ENCODE peak calls at places on chromosomes 12 and 14, in ten cellular contexts. One of them, this sample, is unnamed.

GRCh38 chr14:62101650-62102355 is 339.6 kb downstream of the SNAPC1 start:
- DNase-seq in A549: no peak
- DNase-seq in tibial nerve: no peak
- DNase-seq in ovary: no peak
- DNase-seq in stomach: no peak
- DNase-seq in suprapubic skin: no peak
- DNase-seq in H1: no peak
- DNase-seq in SK-N-SH: no peak
- DNase-seq in sigmoid colon: no peak
- DNase-seq in K562: no peak
- DNase-seq in this sample: no peak

GRCh38 chr14:68760771-68761170 is 32.1 kb downstream of the ZFP36L1 start:
- DNase-seq in suprapubic skin: peak
- DNase-seq in H1: no peak
- DNase-seq in stomach: no peak
- DNase-seq in sigmoid colon: no peak
- DNase-seq in ovary: no peak
- DNase-seq in tibial nerve: no peak
- DNase-seq in SK-N-SH: no peak
- DNase-seq in A549: no peak
- DNase-seq in K562: no peak
- DNase-seq in this sample: no peak

GRCh38 chr12:123523518-123523917 is 10.0 kb downstream of the RILPL1 start:
- DNase-seq in suprapubic skin: no peak
- DNase-seq in K562: peak
- DNase-seq in tibial nerve: no peak
- DNase-seq in A549: no peak
- DNase-seq in SK-N-SH: no peak
- DNase-seq in ovary: no peak
- DNase-seq in H1: no peak
- DNase-seq in stomach: no peak
- DNase-seq in sigmoid colon: no peak
- DNase-seq in this sample: no peak

GRCh38 chr12:40013847-40014246 is 92.0 kb downstream of the SLC2A13 start:
- DNase-seq in ovary: no peak
- DNase-seq in SK-N-SH: no peak
- DNase-seq in stomach: no peak
- DNase-seq in K562: no peak
- DNase-seq in A549: no peak
- DNase-seq in suprapubic skin: no peak
- DNase-seq in H1: no peak
- DNase-seq in tibial nerve: no peak
- DNase-seq in sigmoid colon: no peak
- DNase-seq in this sample: no peak

GRCh38 chr14:55136868-55137785 is 8.1 kb downstream of the LGALS3 start:
- DNase-seq in A549: no peak
- DNase-seq in ovary: peak
- DNase-seq in stomach: peak
- DNase-seq in K562: no peak
- DNase-seq in H1: no peak
- DNase-seq in suprapubic skin: peak
- DNase-seq in SK-N-SH: peak
- DNase-seq in sigmoid colon: peak
- DNase-seq in tibial nerve: peak
- DNase-seq in this sample: peak

GRCh38 chr14:101135796-101136742 is 232.5 kb upstream of the RTL1 start:
- DNase-seq in ovary: no peak
- DNase-seq in H1: no peak
- DNase-seq in stomach: peak
- DNase-seq in K562: no peak
- DNase-seq in sigmoid colon: no peak
- DNase-seq in tibial nerve: no peak
- DNase-seq in SK-N-SH: peak
- DNase-seq in A549: no peak
- DNase-seq in suprapubic skin: no peak
- DNase-seq in this sample: no peak

GRCh38 chr12:107440596-107440995 is 245.0 kb upstream of the PWP1 start:
- DNase-seq in tibial nerve: no peak
- DNase-seq in ovary: no peak
- DNase-seq in A549: no peak
- DNase-seq in K562: no peak
- DNase-seq in suprapubic skin: no peak
- DNase-seq in sigmoid colon: no peak
- DNase-seq in H1: no peak
- DNase-seq in SK-N-SH: no peak
- DNase-seq in stomach: no peak
- DNase-seq in this sample: no peak

GRCh38 chr12:40375076-40375475 is 150.3 kb downstream of the LRRK2 start:
- DNase-seq in ovary: no peak
- DNase-seq in K562: no peak
- DNase-seq in suprapubic skin: no peak
- DNase-seq in stomach: no peak
- DNase-seq in tibial nerve: no peak
- DNase-seq in H1: no peak
- DNase-seq in sigmoid colon: no peak
- DNase-seq in A549: no peak
- DNase-seq in SK-N-SH: no peak
- DNase-seq in this sample: no peak

GRCh38 chr12:12267801-12268200 is 957 bp upstream of the LRP6 start:
- DNase-seq in K562: no peak
- DNase-seq in ovary: no peak
- DNase-seq in suprapubic skin: no peak
- DNase-seq in tibial nerve: no peak
- DNase-seq in SK-N-SH: peak
- DNase-seq in sigmoid colon: no peak
- DNase-seq in stomach: no peak
- DNase-seq in A549: peak
- DNase-seq in H1: no peak
- DNase-seq in this sample: no peak

GRCh38 chr12:25976289-25976688 is 17.8 kb downstream of the RASSF8 start:
- DNase-seq in suprapubic skin: no peak
- DNase-seq in K562: no peak
- DNase-seq in sigmoid colon: no peak
- DNase-seq in ovary: no peak
- DNase-seq in A549: no peak
- DNase-seq in stomach: no peak
- DNase-seq in tibial nerve: no peak
- DNase-seq in SK-N-SH: no peak
- DNase-seq in H1: no peak
- DNase-seq in this sample: no peak

GRCh38 chr12:92244036-92244435 is 98.4 kb upstream of the BTG1 start:
- DNase-seq in suprapubic skin: no peak
- DNase-seq in H1: no peak
- DNase-seq in tibial nerve: peak
- DNase-seq in SK-N-SH: no peak
- DNase-seq in sigmoid colon: peak
- DNase-seq in K562: no peak
- DNase-seq in A549: no peak
- DNase-seq in ovary: peak
- DNase-seq in stomach: no peak
- DNase-seq in this sample: no peak

GRCh38 chr12:124098101-124098757 is 125.2 kb downstream of the ZNF664 start:
- DNase-seq in H1: no peak
- DNase-seq in A549: no peak
- DNase-seq in tibial nerve: no peak
- DNase-seq in K562: no peak
- DNase-seq in SK-N-SH: no peak
- DNase-seq in sigmoid colon: no peak
- DNase-seq in ovary: no peak
- DNase-seq in suprapubic skin: no peak
- DNase-seq in stomach: no peak
- DNase-seq in this sample: no peak

GRCh38 chr12:25994252-25994651 is 35.8 kb downstream of the RASSF8 start:
- DNase-seq in K562: no peak
- DNase-seq in ovary: no peak
- DNase-seq in suprapubic skin: no peak
- DNase-seq in SK-N-SH: no peak
- DNase-seq in sigmoid colon: no peak
- DNase-seq in H1: no peak
- DNase-seq in stomach: no peak
- DNase-seq in tibial nerve: no peak
- DNase-seq in A549: no peak
- DNase-seq in this sample: no peak

GRCh38 chr12:119177724-119178380 is 879 bp upstream of the HSPB8 start:
- DNase-seq in SK-N-SH: no peak
- DNase-seq in stomach: no peak
- DNase-seq in A549: no peak
- DNase-seq in suprapubic skin: no peak
- DNase-seq in ovary: no peak
- DNase-seq in sigmoid colon: no peak
- DNase-seq in K562: no peak
- DNase-seq in tibial nerve: no peak
- DNase-seq in H1: no peak
- DNase-seq in this sample: no peak

GRCh38 chr12:128592345-128592744 is 231.4 kb downstream of the SLC15A4 start:
- DNase-seq in tibial nerve: no peak
- DNase-seq in K562: no peak
- DNase-seq in sigmoid colon: no peak
- DNase-seq in SK-N-SH: no peak
- DNase-seq in A549: no peak
- DNase-seq in suprapubic skin: no peak
- DNase-seq in ovary: no peak
- DNase-seq in H1: no peak
- DNase-seq in stomach: no peak
- DNase-seq in this sample: no peak

GRCh38 chr12:128595609-128596008 is 228.1 kb downstream of the SLC15A4 start:
- DNase-seq in H1: no peak
- DNase-seq in sigmoid colon: peak
- DNase-seq in tibial nerve: no peak
- DNase-seq in suprapubic skin: no peak
- DNase-seq in K562: no peak
- DNase-seq in SK-N-SH: no peak
- DNase-seq in stomach: no peak
- DNase-seq in A549: no peak
- DNase-seq in ovary: no peak
- DNase-seq in this sample: no peak
- TF ChIP-seq EP300 in H1: no peak
- TF ChIP-seq EP300 in sigmoid colon: no peak
- TF ChIP-seq EP300 in tibial nerve: no peak
- TF ChIP-seq EP300 in suprapubic skin: no peak
- TF ChIP-seq EP300 in K562: no peak
- TF ChIP-seq EP300 in SK-N-SH: no peak
- TF ChIP-seq EP300 in stomach: no peak
- TF ChIP-seq EP300 in A549: no peak
- TF ChIP-seq EP300 in ovary: no peak
- TF ChIP-seq EP300 in this sample: no peak

DNA sequence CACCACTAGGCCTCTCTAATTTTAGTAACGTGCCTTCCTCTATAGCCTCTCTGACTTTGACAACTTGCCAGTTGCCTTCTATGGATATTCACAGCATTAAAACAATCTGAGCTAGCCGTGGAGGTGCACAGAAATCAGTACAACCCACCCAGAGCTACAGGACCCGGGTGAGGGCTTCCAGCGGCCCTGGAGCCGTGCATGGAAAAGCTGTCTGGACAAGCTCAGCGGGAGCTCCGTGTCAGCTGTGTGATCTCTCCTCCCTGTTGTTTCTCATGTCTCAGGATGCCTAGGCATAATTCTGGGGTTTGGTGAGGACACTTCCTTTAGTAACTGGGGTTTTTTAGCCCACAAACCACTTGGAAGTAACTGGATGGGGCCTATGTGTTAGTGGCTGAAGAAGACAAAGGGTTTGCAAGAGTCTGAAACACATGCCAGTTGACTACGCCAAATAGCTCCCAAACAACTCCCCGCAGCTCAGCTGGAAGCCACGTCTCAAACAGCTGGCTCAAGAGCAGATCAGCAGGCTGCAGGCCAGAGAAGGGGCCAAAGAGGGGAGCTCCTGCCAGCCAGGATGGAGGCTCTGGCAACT is 52.9 kb downstream of the SSH1 start:
- DNase-seq in A549: no peak
- DNase-seq in sigmoid colon: peak
- DNase-seq in SK-N-SH: peak
- DNase-seq in K562: no peak
- DNase-seq in ovary: peak
- DNase-seq in stomach: no peak
- DNase-seq in H1: no peak
- DNase-seq in suprapubic skin: peak
- DNase-seq in tibial nerve: peak
- DNase-seq in this sample: peak
- TF ChIP-seq EP300 in A549: no peak
- TF ChIP-seq EP300 in sigmoid colon: no peak
- TF ChIP-seq EP300 in SK-N-SH: no peak
- TF ChIP-seq EP300 in K562: no peak
- TF ChIP-seq EP300 in ovary: no peak
- TF ChIP-seq EP300 in stomach: no peak
- TF ChIP-seq EP300 in H1: no peak
- TF ChIP-seq EP300 in suprapubic skin: no peak
- TF ChIP-seq EP300 in tibial nerve: peak
- TF ChIP-seq EP300 in this sample: no peak

GRCh38 chr14:103377522-103378041 is 7.6 kb upstream of the MARK3 start:
- DNase-seq in SK-N-SH: no peak
- DNase-seq in stomach: no peak
- DNase-seq in suprapubic skin: no peak
- DNase-seq in A549: no peak
- DNase-seq in sigmoid colon: no peak
- DNase-seq in K562: no peak
- DNase-seq in ovary: no peak
- DNase-seq in tibial nerve: no peak
- DNase-seq in H1: no peak
- DNase-seq in this sample: no peak
- TF ChIP-seq EP300 in SK-N-SH: no peak
- TF ChIP-seq EP300 in stomach: no peak
- TF ChIP-seq EP300 in suprapubic skin: no peak
- TF ChIP-seq EP300 in A549: no peak
- TF ChIP-seq EP300 in sigmoid colon: no peak
- TF ChIP-seq EP300 in K562: no peak
- TF ChIP-seq EP300 in ovary: no peak
- TF ChIP-seq EP300 in tibial nerve: no peak
- TF ChIP-seq EP300 in H1: no peak
- TF ChIP-seq EP300 in this sample: no peak

DNA sequence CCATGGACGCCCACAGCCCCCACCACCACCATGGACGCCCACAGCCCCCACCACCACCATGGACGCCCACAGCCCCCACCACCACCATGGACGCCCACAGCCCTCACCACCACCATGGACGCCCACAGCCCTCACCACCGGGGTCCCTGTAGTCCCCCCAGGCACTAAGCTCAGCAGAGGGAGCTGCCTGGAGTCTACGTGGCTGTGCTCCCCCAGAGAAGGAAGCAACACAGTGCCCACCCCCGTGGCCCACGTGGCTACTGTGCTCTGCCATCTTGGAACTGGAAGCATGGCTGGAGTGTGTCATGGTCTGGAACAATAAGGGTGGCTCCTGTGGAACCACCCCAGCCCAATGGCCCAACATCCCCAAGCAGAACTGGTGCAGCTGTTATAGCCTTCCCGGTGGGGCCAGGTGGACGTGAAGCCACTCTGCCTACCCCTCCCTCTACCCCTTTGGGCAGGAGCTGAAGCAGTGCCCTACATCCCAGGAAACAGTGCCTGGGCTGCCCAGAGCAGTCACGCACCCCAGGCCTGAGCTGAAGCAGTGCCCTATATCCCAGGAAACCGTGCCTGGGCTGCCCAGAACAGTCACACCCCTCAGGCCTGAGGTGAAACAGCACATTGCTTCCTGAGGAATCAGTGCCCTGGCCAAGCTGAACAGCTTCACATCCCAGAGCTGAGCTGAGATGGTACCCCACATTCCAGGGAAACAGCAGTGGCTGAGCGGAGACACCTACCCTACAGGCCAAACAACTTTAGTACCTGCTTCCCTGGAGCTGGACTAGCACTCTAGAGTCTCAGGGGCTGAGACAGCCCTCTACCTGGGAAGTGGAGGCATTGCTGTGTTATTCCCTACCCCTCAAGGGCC is 9.0 kb upstream of the SFSWAP start:
- DNase-seq in H1: no peak
- DNase-seq in sigmoid colon: no peak
- DNase-seq in ovary: no peak
- DNase-seq in K562: no peak
- DNase-seq in stomach: no peak
- DNase-seq in suprapubic skin: no peak
- DNase-seq in tibial nerve: no peak
- DNase-seq in SK-N-SH: no peak
- DNase-seq in A549: no peak
- DNase-seq in this sample: no peak
- TF ChIP-seq EP300 in H1: no peak
- TF ChIP-seq EP300 in sigmoid colon: no peak
- TF ChIP-seq EP300 in ovary: no peak
- TF ChIP-seq EP300 in K562: no peak
- TF ChIP-seq EP300 in stomach: no peak
- TF ChIP-seq EP300 in suprapubic skin: no peak
- TF ChIP-seq EP300 in tibial nerve: no peak
- TF ChIP-seq EP300 in SK-N-SH: no peak
- TF ChIP-seq EP300 in A549: no peak
- TF ChIP-seq EP300 in this sample: no peak